ENCODE peak calls at places on chromosomes 7 and 10, in four cellular contexts. One of them, this sample, is unnamed.

GRCh38 chr10:122253605-122254004 is 17.5 kb upstream of the BTBD16 start:
- DNase-seq in tibial nerve: no peak
- DNase-seq in sigmoid colon: no peak
- DNase-seq in A673: no peak
- DNase-seq in this sample: peak

GRCh38 chr7:100856871-100857282 is 4.4 kb downstream of the SLC12A9 start:
- DNase-seq in tibial nerve: no peak
- DNase-seq in sigmoid colon: no peak
- DNase-seq in A673: no peak
- DNase-seq in this sample: no peak

GRCh38 chr10:13784067-13784466 is 197.3 kb downstream of the PRPF18 start:
- DNase-seq in tibial nerve: no peak
- DNase-seq in sigmoid colon: no peak
- DNase-seq in A673: peak
- DNase-seq in this sample: no peak

GRCh38 chr7:95581446-95581845 is 14.9 kb downstream of the PDK4 start:
- DNase-seq in tibial nerve: no peak
- DNase-seq in A673: no peak
- DNase-seq in sigmoid colon: no peak
- DNase-seq in this sample: no peak

GRCh38 chr7:103799298-103799697 is 190.2 kb downstream of the RELN start:
- DNase-seq in A673: no peak
- DNase-seq in sigmoid colon: no peak
- DNase-seq in tibial nerve: no peak
- DNase-seq in this sample: no peak

GRCh38 chr10:76429642-76430041 is 998.2 kb downstream of the LRMDA start:
- DNase-seq in A673: no peak
- DNase-seq in sigmoid colon: peak
- DNase-seq in tibial nerve: no peak
- DNase-seq in this sample: no peak

GRCh38 chr7:63899691-63900393 is 98.8 kb upstream of the ZNF722 start:
- DNase-seq in tibial nerve: peak
- DNase-seq in sigmoid colon: peak
- DNase-seq in A673: no peak
- DNase-seq in this sample: no peak

GRCh38 chr7:31192996-31193395 is 140.9 kb downstream of the ADCYAP1R1 start:
- DNase-seq in A673: peak
- DNase-seq in tibial nerve: no peak
- DNase-seq in sigmoid colon: no peak
- DNase-seq in this sample: no peak

GRCh38 chr7:157556339-157556944 is 219.6 kb downstream of the DNAJB6 start:
- DNase-seq in A673: no peak
- DNase-seq in sigmoid colon: no peak
- DNase-seq in tibial nerve: no peak
- DNase-seq in this sample: no peak

GRCh38 chr10:3737811-3738311 is 47.1 kb downstream of the KLF6 start:
- DNase-seq in A673: peak
- DNase-seq in tibial nerve: no peak
- DNase-seq in sigmoid colon: no peak
- DNase-seq in this sample: no peak

GRCh38 chr10:73253226-73253557 is 748 bp upstream of the MRPS16 start:
- DNase-seq in A673: no peak
- DNase-seq in tibial nerve: no peak
- DNase-seq in sigmoid colon: no peak
- DNase-seq in this sample: no peak

GRCh38 chr10:72061491-72061890 is 26.9 kb downstream of the SPOCK2 start:
- DNase-seq in A673: no peak
- DNase-seq in sigmoid colon: no peak
- DNase-seq in tibial nerve: no peak
- DNase-seq in this sample: no peak

GRCh38 chr7:42082144-42082543 is 154.9 kb downstream of the GLI3 start:
- DNase-seq in sigmoid colon: peak
- DNase-seq in A673: peak
- DNase-seq in tibial nerve: no peak
- DNase-seq in this sample: no peak

GRCh38 chr10:30583778-30584415 is 45.7 kb downstream of the LYZL2 start:
- DNase-seq in A673: peak
- DNase-seq in sigmoid colon: peak
- DNase-seq in tibial nerve: peak
- DNase-seq in this sample: peak

GRCh38 chr10:60246382-60246781 is 143.3 kb downstream of the ANK3 start:
- DNase-seq in A673: no peak
- DNase-seq in sigmoid colon: no peak
- DNase-seq in tibial nerve: no peak
- DNase-seq in this sample: no peak

GRCh38 chr7:39855325-39855674 is 94.8 kb upstream of the CDK13 start:
- DNase-seq in sigmoid colon: no peak
- DNase-seq in A673: no peak
- DNase-seq in tibial nerve: no peak
- DNase-seq in this sample: no peak
- H3K4me3 ChIP-seq in sigmoid colon: peak
- H3K4me3 ChIP-seq in A673: peak
- H3K4me3 ChIP-seq in tibial nerve: peak
- H3K4me3 ChIP-seq in this sample: peak

GRCh38 chr10:2279666-2280065 is 542.3 kb upstream of the ADARB2 start:
- DNase-seq in A673: no peak
- DNase-seq in tibial nerve: no peak
- DNase-seq in sigmoid colon: no peak
- DNase-seq in this sample: no peak

GRCh38 chr10:2284071-2284470 is 546.7 kb upstream of the ADARB2 start:
- DNase-seq in A673: no peak
- DNase-seq in tibial nerve: no peak
- DNase-seq in sigmoid colon: no peak
- DNase-seq in this sample: no peak

GRCh38 chr10:2282194-2282593 is 544.9 kb upstream of the ADARB2 start:
- DNase-seq in tibial nerve: no peak
- DNase-seq in A673: no peak
- DNase-seq in sigmoid colon: no peak
- DNase-seq in this sample: no peak

GRCh38 chr10:2280713-2281112 is 543.4 kb upstream of the ADARB2 start:
- DNase-seq in tibial nerve: no peak
- DNase-seq in A673: peak
- DNase-seq in sigmoid colon: no peak
- DNase-seq in this sample: no peak

DNA sequence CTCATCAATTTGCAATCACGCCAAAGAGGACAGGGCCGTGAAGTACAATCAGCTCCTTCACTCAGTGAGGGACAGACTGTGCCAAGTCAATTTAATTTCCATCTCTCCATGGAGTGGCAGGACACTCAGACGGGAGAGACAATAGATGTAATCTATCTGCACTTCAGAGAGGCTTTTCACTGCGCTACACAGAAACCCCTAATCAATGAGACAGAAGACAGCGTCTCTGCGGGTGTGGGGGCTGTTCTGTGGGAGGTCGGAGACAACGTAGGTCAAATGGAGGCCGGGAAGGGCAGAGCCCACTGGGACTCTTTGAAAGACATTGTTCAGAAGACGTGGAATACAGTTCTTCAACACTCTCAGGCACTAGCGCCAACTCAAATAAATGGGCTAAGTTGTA is 541.1 kb upstream of the ADARB2 start:
- DNase-seq in sigmoid colon: no peak
- DNase-seq in tibial nerve: no peak
- DNase-seq in A673: no peak
- DNase-seq in this sample: no peak
- H3K27ac ChIP-seq in sigmoid colon: no peak
- H3K27ac ChIP-seq in tibial nerve: no peak
- H3K27ac ChIP-seq in A673: no peak
- H3K27ac ChIP-seq in this sample: no peak

DNA sequence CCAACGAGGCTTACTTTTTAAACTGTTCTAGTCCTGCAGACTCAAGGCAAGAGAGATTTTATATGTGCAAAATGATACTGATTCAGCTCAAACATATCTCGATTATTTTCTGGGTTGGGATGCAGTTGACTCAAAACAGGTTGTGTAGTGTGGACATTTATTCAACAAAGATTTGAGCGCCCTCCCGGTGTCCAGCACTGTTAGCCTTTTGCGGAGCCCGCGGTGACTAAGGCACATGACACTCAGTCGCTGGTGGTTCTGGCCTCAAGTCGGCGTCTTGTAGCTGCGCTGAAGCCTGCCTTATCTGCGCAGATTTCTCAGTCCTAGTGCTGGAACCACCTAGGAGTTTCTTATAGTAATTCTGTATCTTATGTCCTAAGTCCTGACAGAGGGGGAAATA is 938 bp upstream of the CADPS2 start:
- DNase-seq in sigmoid colon: peak
- DNase-seq in tibial nerve: peak
- DNase-seq in A673: peak
- DNase-seq in this sample: peak
- TF ChIP-seq CTCF in sigmoid colon: no peak
- TF ChIP-seq CTCF in tibial nerve: no peak
- TF ChIP-seq CTCF in A673: peak
- TF ChIP-seq CTCF in this sample: no peak

GRCh38 chr7:116951366-116952292 is 1.7 kb upstream of the ST7 start:
- DNase-seq in A673: no peak
- DNase-seq in tibial nerve: no peak
- DNase-seq in sigmoid colon: no peak
- DNase-seq in this sample: no peak
- H3K4me3 ChIP-seq in A673: no peak
- H3K4me3 ChIP-seq in tibial nerve: no peak
- H3K4me3 ChIP-seq in sigmoid colon: no peak
- H3K4me3 ChIP-seq in this sample: no peak

GRCh38 chr7:99123571-99124033 is 20.3 kb downstream of the SMURF1 start:
- DNase-seq in sigmoid colon: no peak
- DNase-seq in A673: no peak
- DNase-seq in tibial nerve: no peak
- DNase-seq in this sample: no peak
- H3K27ac ChIP-seq in sigmoid colon: peak
- H3K27ac ChIP-seq in A673: no peak
- H3K27ac ChIP-seq in tibial nerve: no peak
- H3K27ac ChIP-seq in this sample: peak

This sample was measured in coronary artery.